ENCODE peak calls at places on chromosome 21, in four cellular contexts. M is pancreas, Q is transverse colon, X is esophagus squamous epithelium. Z is an unnamed sample. For H3K4me1, the result is how much of the 10 kb centered on the place peaks cover.

GRCh38 chr21:15687208-15687607 is 42.6 kb upstream of the USP25 start:
- DNase-seq in M (no peak), Q (no peak), X (no peak), Z (no peak)

GRCh38 chr21:26756491-26757159 is 88.6 kb downstream of the ADAMTS1 start:
- DNase-seq in M (no peak), Q (no peak), X (no peak), Z (no peak)

GRCh38 chr21:23890652-23891051 is 1716.6 kb downstream of the MRPL39 start:
- DNase-seq in M (no peak), Q (no peak), X (no peak), Z (no peak)

GRCh38 chr21:15706686-15707085 is 23.1 kb upstream of the USP25 start:
- DNase-seq in M (no peak), Q (peak), X (no peak), Z (no peak)

GRCh38 chr21:30072496-30072895 is 94.1 kb downstream of the CLDN17 start:
- DNase-seq in M (peak), Q (peak), X (no peak), Z (no peak)

GRCh38 chr21:32889596-32889995 is 118.0 kb upstream of the PAXBP1 start:
- DNase-seq in M (no peak), Q (no peak), X (no peak), Z (no peak)

GRCh38 chr21:34890724-34891609 is 158.1 kb downstream of the RUNX1 start:
- DNase-seq in M (peak), Q (peak), X (no peak), Z (no peak)

GRCh38 chr21:28436286-28436932 is 556.3 kb downstream of the LTN1 start:
- DNase-seq in M (no peak), Q (no peak), X (no peak), Z (no peak)

GRCh38 chr21:24367936-24368335 is 1239.3 kb downstream of the MRPL39 start:
- DNase-seq in M (no peak), Q (no peak), X (no peak), Z (no peak)

GRCh38 chr21:33261635-33262034 is 4.5 kb upstream of the IL10RB start:
- DNase-seq in M (no peak), Q (peak), X (no peak), Z (no peak)

GRCh38 chr21:39184050-39184980 is 1.1 kb upstream of the PSMG1 start:
- DNase-seq in M (no peak), Q (no peak), X (no peak), Z (no peak)

GRCh38 chr21:40622531-40622930 is 224.4 kb downstream of the DSCAM start:
- DNase-seq in M (no peak), Q (no peak), X (no peak), Z (no peak)

GRCh38 chr21:14995695-14996490 is 68.9 kb downstream of the NRIP1 start:
- DNase-seq in M (no peak), Q (no peak), X (no peak), Z (no peak)

GRCh38 chr21:36075171-36075570 is 5.3 kb downstream of the CBR1 start:
- DNase-seq in M (no peak), Q (no peak), X (no peak), Z (no peak)

GRCh38 chr21:26850116-26850643 is 5.0 kb upstream of the ADAMTS1 start:
- DNase-seq in M (no peak), Q (no peak), X (no peak), Z (no peak)

GRCh38 chr21:28805885-28806284 is 186.8 kb downstream of the LTN1 start:
- DNase-seq in M (no peak), Q (no peak), X (no peak), Z (peak)

GRCh38 chr21:40053007-40053406 is 185.8 kb downstream of the PCP4 start:
- DNase-seq in M (no peak), Q (peak), X (no peak), Z (peak)

GRCh38 chr21:35026617-35027557 is 22.2 kb downstream of the RUNX1 start:
- DNase-seq in M (no peak), Q (peak), X (no peak), Z (no peak)

GRCh38 chr21:30436986-30437385 is 3.1 kb upstream of the KRTAP15-1 start:
- DNase-seq in M (no peak), Q (no peak), X (no peak), Z (no peak)

GRCh38 chr21:26032263-26032662 is 138.3 kb downstream of the APP start:
- DNase-seq in M (no peak), Q (no peak), X (no peak), Z (no peak)

GRCh38 chr21:25039461-25040380 is 567.6 kb downstream of the MRPL39 start:
- DNase-seq in M (no peak), Q (no peak), X (no peak), Z (no peak)

GRCh38 chr21:16310191-16310590 is 580.4 kb downstream of the USP25 start:
- DNase-seq in M (no peak), Q (no peak), X (no peak), Z (no peak)

GRCh38 chr21:26091480-26092018 is 79.0 kb downstream of the APP start:
- DNase-seq in M (no peak), Q (no peak), X (no peak), Z (no peak)

GRCh38 chr21:15557925-15558324 is 171.9 kb upstream of the USP25 start:
- DNase-seq in M (no peak), Q (no peak), X (no peak), Z (no peak)

GRCh38 chr21:25997788-25998611 is 172.6 kb downstream of the APP start:
- DNase-seq in M (peak), Q (peak), X (no peak), Z (no peak)

GRCh38 chr21:15743593-15743992 is 13.8 kb downstream of the USP25 start:
- DNase-seq in M (no peak), Q (no peak), X (no peak), Z (no peak)

GRCh38 chr21:19810779-19811178 is 1187.4 kb upstream of the NCAM2 start:
- DNase-seq in M (no peak), Q (no peak), X (no peak), Z (no peak)

GRCh38 chr21:15735409-15735808 is 5.6 kb downstream of the USP25 start:
- DNase-seq in M (no peak), Q (no peak), X (no peak), Z (no peak)

GRCh38 chr21:30434033-30434631 is 4.1 kb downstream of the KRTAP13-4 start:
- DNase-seq in M (peak), Q (peak), X (no peak), Z (no peak)

GRCh38 chr21:33541105-33541711 is 709 bp downstream of the GART start:
- DNase-seq in M (no peak), Q (no peak), X (no peak), Z (no peak)

GRCh38 chr21:28253378-28253777 is 739.3 kb downstream of the LTN1 start:
- DNase-seq in M (no peak), Q (no peak), X (no peak), Z (no peak)

GRCh38 chr21:38476385-38476784 is 21.9 kb downstream of the ERG start:
- DNase-seq in M (no peak), Q (no peak), X (no peak), Z (no peak)

GRCh38 chr21:46411691-46412090 is 47.0 kb upstream of the DIP2A start:
- DNase-seq in M (no peak), Q (no peak), X (no peak), Z (no peak)

GRCh38 chr21:38683222-38683621 is 122.5 kb upstream of the ETS2 start:
- DNase-seq in M (no peak), Q (no peak), X (no peak), Z (no peak)

GRCh38 chr21:39348040-39348354 is 891 bp downstream of the HMGN1 start:
- DNase-seq in M (no peak), Q (no peak), X (no peak), Z (no peak)

GRCh38 chr21:17088500-17088899 is 424.3 kb upstream of the CXADR start:
- DNase-seq in M (no peak), Q (no peak), X (no peak), Z (no peak)

DNA sequence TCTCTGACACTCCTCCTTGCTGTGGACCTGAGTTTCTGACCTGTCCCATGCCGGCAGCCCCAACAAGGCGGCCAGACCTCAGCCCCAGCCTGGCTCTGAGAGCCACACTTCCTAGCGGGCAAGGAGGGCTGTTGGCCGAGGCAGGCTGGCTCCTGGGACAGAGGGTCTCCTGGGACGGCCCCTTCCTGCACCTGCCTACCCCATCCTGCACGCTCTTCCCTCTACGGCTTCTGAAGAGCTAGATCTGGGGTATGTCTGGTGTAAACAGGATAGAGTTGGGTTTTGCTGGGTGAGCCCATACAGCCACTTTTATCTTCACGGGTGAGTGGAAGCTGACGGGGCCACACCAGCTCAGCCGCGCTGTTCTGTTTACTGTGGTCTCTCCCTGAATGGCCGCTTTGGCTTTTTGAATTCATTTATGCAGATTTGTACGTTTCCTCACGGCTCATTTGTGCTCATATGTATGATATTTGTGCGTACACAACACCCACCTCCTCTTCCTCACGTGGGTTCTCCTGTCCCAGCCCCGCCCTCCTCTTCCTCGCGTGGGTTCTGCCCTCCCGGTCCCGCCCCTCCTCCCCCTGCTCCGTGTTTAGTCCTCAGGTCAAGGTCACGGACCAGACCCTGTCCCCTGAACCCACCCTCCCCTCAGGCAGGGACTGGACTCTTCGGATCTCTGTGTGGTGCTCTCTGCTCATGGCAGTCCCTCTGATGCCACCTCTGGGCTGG is 34.7 kb upstream of the POFUT2 start:
- DNase-seq in M (no peak), Q (no peak), X (no peak), Z (no peak)
- H3K4me1 ChIP-seq in M (under half), Q (under half), X (half or more), Z (half or more)

DNA sequence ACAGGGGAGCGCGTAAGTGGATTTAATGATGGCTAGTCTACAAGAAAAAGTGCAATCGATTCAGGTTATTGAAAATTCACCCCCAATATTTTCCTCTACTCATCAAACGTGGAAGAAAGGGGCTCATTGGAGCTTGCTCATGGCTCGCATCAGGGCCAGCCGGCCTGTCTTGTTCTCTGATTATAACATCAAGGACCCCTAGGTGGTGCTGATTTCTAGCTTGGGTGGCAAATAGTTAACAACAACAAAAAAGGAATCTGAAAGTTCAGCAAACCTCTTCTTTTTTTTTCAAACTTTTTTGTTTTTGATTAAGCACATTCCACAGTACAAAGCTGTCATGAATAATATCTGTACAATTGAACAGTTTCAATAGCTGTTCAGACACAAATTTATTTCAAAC is 35.8 kb upstream of the SOD1 start:
- DNase-seq in M (no peak), Q (no peak), X (no peak), Z (no peak)
- TF ChIP-seq CTCF in M (no peak), Q (no peak), X (no peak), Z (no peak)

GRCh38 chr21:42685036-42685435 is 31.6 kb downstream of the PDE9A start:
- DNase-seq in M (no peak), Q (no peak), X (no peak), Z (no peak)
- H3K4me1 ChIP-seq in M (under half), Q (under half), X (under half), Z (under half)

DNA sequence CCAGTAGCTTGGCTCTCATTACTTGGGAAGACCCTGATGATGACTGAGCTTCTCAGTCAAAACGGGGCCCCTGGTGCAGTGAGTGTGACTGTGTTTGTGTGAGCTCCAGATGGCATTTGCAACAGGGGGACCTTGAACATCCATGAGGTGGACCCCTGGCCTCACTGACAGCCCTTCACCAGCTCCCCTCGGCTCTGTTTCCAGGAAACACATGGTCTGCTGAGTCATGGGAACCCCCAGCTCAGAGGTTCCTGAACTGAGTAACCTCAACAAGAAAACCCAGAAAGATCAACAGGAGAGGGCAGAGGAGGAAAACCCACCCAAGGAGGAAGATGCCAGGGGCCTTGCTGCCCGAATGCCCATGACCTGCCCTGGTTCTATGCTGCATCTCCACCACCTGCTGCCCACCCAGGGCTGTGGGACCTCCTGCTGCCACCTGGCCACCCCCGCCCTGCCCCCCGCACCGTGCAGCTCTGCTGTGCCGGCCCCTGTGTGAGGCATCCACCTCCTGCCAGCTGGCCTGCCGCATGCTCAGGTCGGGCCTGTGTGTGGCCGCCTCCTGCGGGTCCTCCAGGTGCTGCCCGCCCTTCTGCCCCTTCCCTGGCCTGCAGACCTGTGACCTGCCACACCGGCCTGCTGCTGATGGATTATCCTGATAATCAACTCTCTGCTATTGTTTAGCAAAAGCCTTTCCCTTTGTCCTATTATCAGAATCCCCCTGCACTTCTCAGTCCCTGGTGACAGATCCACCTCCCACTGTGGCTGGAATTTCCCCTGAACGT is 4.2 kb upstream of the KRTAP12-1 start:
- DNase-seq in M (no peak), Q (no peak), X (no peak), Z (no peak)
- TF ChIP-seq CTCF in M (no peak), Q (no peak), X (no peak), Z (no peak)

GRCh38 chr21:37450385-37451044 is 83.9 kb downstream of the DYRK1A start:
- DNase-seq in M (no peak), Q (no peak), X (no peak), Z (no peak)
- H3K4me1 ChIP-seq in M (under half), Q (under half), X (half or more), Z (under half)

GRCh38 chr21:45227735-45228134 is 60.0 kb downstream of the POFUT2 start:
- DNase-seq in M (no peak), Q (no peak), X (no peak), Z (no peak)
- TF ChIP-seq CTCF in M (no peak), Q (no peak), X (no peak), Z (no peak)

DNA sequence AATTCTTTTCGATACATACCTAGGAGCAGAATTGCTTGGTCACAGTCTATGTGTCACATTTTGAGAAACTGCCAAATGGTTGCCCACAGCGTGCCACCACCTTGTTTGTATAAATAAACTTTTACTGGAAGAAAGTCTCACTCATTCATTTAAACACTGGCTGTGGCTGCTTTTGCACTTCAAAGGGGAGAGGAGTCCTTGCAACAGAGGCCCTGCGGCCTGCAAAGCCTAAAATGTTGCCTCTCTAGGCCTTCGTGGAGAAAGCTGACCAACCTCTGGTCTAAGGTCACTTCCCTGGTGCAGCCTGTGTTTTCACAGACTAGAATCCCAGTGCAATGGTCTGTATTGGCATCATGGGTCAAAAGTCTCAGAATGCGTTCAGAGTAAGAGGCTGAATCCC is 8.3 kb downstream of the RIPK4 start:
- DNase-seq in M (no peak), Q (no peak), X (no peak), Z (no peak)
- H3K4me1 ChIP-seq in M (under half), Q (under half), X (half or more), Z (under half)

Z was measured in thoracic aorta.